ENCODE peak calls at places on chromosome X, in seven cellular contexts. One of them, this sample, is unnamed.

GRCh38 chrX:20159811-20160385 is 18.3 kb upstream of the EIF1AX start:
- DNase-seq in cardiac muscle cell: no peak
- DNase-seq in activated CD4-positive, CD25-positive, alpha-beta regulatory T cell treated with anti-CD3 and anti-CD28 coated beads, Interleukin-2, amount 50 U/mL, for 72 hours: no peak
- DNase-seq in CD4-positive, CD25-positive, alpha-beta regulatory T cell: no peak
- DNase-seq in EH: no peak
- DNase-seq in H7: no peak
- DNase-seq in fibroblast of the conjunctiva: no peak
- DNase-seq in this sample: no peak

GRCh38 chrX:1592128-1592862 is 891 bp downstream of the AKAP17A start:
- DNase-seq in activated CD4-positive, CD25-positive, alpha-beta regulatory T cell treated with anti-CD3 and anti-CD28 coated beads, Interleukin-2, amount 50 U/mL, for 72 hours: no peak
- DNase-seq in fibroblast of the conjunctiva: no peak
- DNase-seq in EH: peak; percentile 41
- DNase-seq in H7: peak; percentile 77
- DNase-seq in cardiac muscle cell: peak; percentile 34
- DNase-seq in CD4-positive, CD25-positive, alpha-beta regulatory T cell: no peak
- DNase-seq in this sample: no peak

GRCh38 chrX:110384490-110384889 is 25.8 kb downstream of the RTL9 start:
- DNase-seq in EH: peak; percentile 81
- DNase-seq in cardiac muscle cell: no peak
- DNase-seq in CD4-positive, CD25-positive, alpha-beta regulatory T cell: no peak
- DNase-seq in H7: no peak
- DNase-seq in activated CD4-positive, CD25-positive, alpha-beta regulatory T cell treated with anti-CD3 and anti-CD28 coated beads, Interleukin-2, amount 50 U/mL, for 72 hours: no peak
- DNase-seq in fibroblast of the conjunctiva: no peak
- DNase-seq in this sample: peak; percentile 27

GRCh38 chrX:2401590-2402360 is 99.0 kb downstream of the DHRSX start:
- DNase-seq in EH: peak; percentile 55
- DNase-seq in cardiac muscle cell: no peak
- DNase-seq in activated CD4-positive, CD25-positive, alpha-beta regulatory T cell treated with anti-CD3 and anti-CD28 coated beads, Interleukin-2, amount 50 U/mL, for 72 hours: no peak
- DNase-seq in CD4-positive, CD25-positive, alpha-beta regulatory T cell: no peak
- DNase-seq in H7: no peak
- DNase-seq in fibroblast of the conjunctiva: no peak
- DNase-seq in this sample: peak; percentile 56

GRCh38 chrX:7351946-7352345 is 204.0 kb upstream of the PUDP start:
- DNase-seq in fibroblast of the conjunctiva: no peak
- DNase-seq in activated CD4-positive, CD25-positive, alpha-beta regulatory T cell treated with anti-CD3 and anti-CD28 coated beads, Interleukin-2, amount 50 U/mL, for 72 hours: no peak
- DNase-seq in H7: no peak
- DNase-seq in EH: peak; percentile 56
- DNase-seq in CD4-positive, CD25-positive, alpha-beta regulatory T cell: no peak
- DNase-seq in cardiac muscle cell: no peak
- DNase-seq in this sample: peak; percentile 24

GRCh38 chrX:133983974-133984578 is 1.3 kb downstream of the GPC3 start:
- DNase-seq in fibroblast of the conjunctiva: no peak
- DNase-seq in CD4-positive, CD25-positive, alpha-beta regulatory T cell: no peak
- DNase-seq in H7: peak; percentile 46
- DNase-seq in cardiac muscle cell: peak; percentile 28
- DNase-seq in activated CD4-positive, CD25-positive, alpha-beta regulatory T cell treated with anti-CD3 and anti-CD28 coated beads, Interleukin-2, amount 50 U/mL, for 72 hours: no peak
- DNase-seq in EH: no peak
- DNase-seq in this sample: no peak

GRCh38 chrX:13689519-13690211 is 737 bp downstream of the RAB9A start:
- DNase-seq in H7: peak; percentile 34
- DNase-seq in cardiac muscle cell: peak; percentile 36
- DNase-seq in CD4-positive, CD25-positive, alpha-beta regulatory T cell: no peak
- DNase-seq in activated CD4-positive, CD25-positive, alpha-beta regulatory T cell treated with anti-CD3 and anti-CD28 coated beads, Interleukin-2, amount 50 U/mL, for 72 hours: no peak
- DNase-seq in fibroblast of the conjunctiva: no peak
- DNase-seq in EH: peak; percentile 44
- DNase-seq in this sample: peak; percentile 20

GRCh38 chrX:69284491-69284890 is 119.2 kb upstream of the PJA1 start:
- DNase-seq in CD4-positive, CD25-positive, alpha-beta regulatory T cell: no peak
- DNase-seq in fibroblast of the conjunctiva: no peak
- DNase-seq in EH: no peak
- DNase-seq in H7: no peak
- DNase-seq in cardiac muscle cell: no peak
- DNase-seq in activated CD4-positive, CD25-positive, alpha-beta regulatory T cell treated with anti-CD3 and anti-CD28 coated beads, Interleukin-2, amount 50 U/mL, for 72 hours: no peak
- DNase-seq in this sample: no peak

GRCh38 chrX:781216-782211 is 150.9 kb downstream of the SHOX start:
- DNase-seq in EH: no peak
- DNase-seq in H7: peak; percentile 57
- DNase-seq in activated CD4-positive, CD25-positive, alpha-beta regulatory T cell treated with anti-CD3 and anti-CD28 coated beads, Interleukin-2, amount 50 U/mL, for 72 hours: no peak
- DNase-seq in CD4-positive, CD25-positive, alpha-beta regulatory T cell: no peak
- DNase-seq in cardiac muscle cell: no peak
- DNase-seq in fibroblast of the conjunctiva: no peak
- DNase-seq in this sample: no peak

GRCh38 chrX:56794831-56795230 is 65.8 kb downstream of the NBDY start:
- DNase-seq in fibroblast of the conjunctiva: no peak
- DNase-seq in EH: no peak
- DNase-seq in activated CD4-positive, CD25-positive, alpha-beta regulatory T cell treated with anti-CD3 and anti-CD28 coated beads, Interleukin-2, amount 50 U/mL, for 72 hours: no peak
- DNase-seq in H7: peak; percentile 7
- DNase-seq in cardiac muscle cell: no peak
- DNase-seq in CD4-positive, CD25-positive, alpha-beta regulatory T cell: no peak
- DNase-seq in this sample: no peak

GRCh38 chrX:11558972-11559371 is 106.7 kb downstream of the ARHGAP6 start:
- DNase-seq in EH: no peak
- DNase-seq in cardiac muscle cell: no peak
- DNase-seq in H7: peak; percentile 40
- DNase-seq in activated CD4-positive, CD25-positive, alpha-beta regulatory T cell treated with anti-CD3 and anti-CD28 coated beads, Interleukin-2, amount 50 U/mL, for 72 hours: peak; percentile 35
- DNase-seq in CD4-positive, CD25-positive, alpha-beta regulatory T cell: peak; percentile 25
- DNase-seq in fibroblast of the conjunctiva: no peak
- DNase-seq in this sample: no peak

GRCh38 chrX:23773601-23774175 is 9.3 kb upstream of the SAT1 start:
- DNase-seq in cardiac muscle cell: no peak
- DNase-seq in CD4-positive, CD25-positive, alpha-beta regulatory T cell: peak; percentile 55
- DNase-seq in activated CD4-positive, CD25-positive, alpha-beta regulatory T cell treated with anti-CD3 and anti-CD28 coated beads, Interleukin-2, amount 50 U/mL, for 72 hours: no peak
- DNase-seq in fibroblast of the conjunctiva: no peak
- DNase-seq in EH: no peak
- DNase-seq in H7: no peak
- DNase-seq in this sample: no peak

GRCh38 chrX:95662200-95662599 is 1022.4 kb upstream of the DIAPH2 start:
- DNase-seq in activated CD4-positive, CD25-positive, alpha-beta regulatory T cell treated with anti-CD3 and anti-CD28 coated beads, Interleukin-2, amount 50 U/mL, for 72 hours: no peak
- DNase-seq in CD4-positive, CD25-positive, alpha-beta regulatory T cell: no peak
- DNase-seq in cardiac muscle cell: no peak
- DNase-seq in H7: no peak
- DNase-seq in EH: no peak
- DNase-seq in fibroblast of the conjunctiva: no peak
- DNase-seq in this sample: no peak

GRCh38 chrX:7218321-7219152 is 70.6 kb upstream of the PUDP start:
- DNase-seq in CD4-positive, CD25-positive, alpha-beta regulatory T cell: no peak
- DNase-seq in EH: no peak
- DNase-seq in fibroblast of the conjunctiva: no peak
- DNase-seq in cardiac muscle cell: no peak
- DNase-seq in activated CD4-positive, CD25-positive, alpha-beta regulatory T cell treated with anti-CD3 and anti-CD28 coated beads, Interleukin-2, amount 50 U/mL, for 72 hours: no peak
- DNase-seq in H7: no peak
- DNase-seq in this sample: no peak

GRCh38 chrX:118729043-118729652 is 1.7 kb downstream of the IL13RA1 start:
- DNase-seq in H7: no peak
- DNase-seq in EH: no peak
- DNase-seq in activated CD4-positive, CD25-positive, alpha-beta regulatory T cell treated with anti-CD3 and anti-CD28 coated beads, Interleukin-2, amount 50 U/mL, for 72 hours: no peak
- DNase-seq in cardiac muscle cell: no peak
- DNase-seq in CD4-positive, CD25-positive, alpha-beta regulatory T cell: no peak
- DNase-seq in fibroblast of the conjunctiva: no peak
- DNase-seq in this sample: no peak

GRCh38 chrX:78839711-78840110 is 92.2 kb downstream of the LPAR4 start:
- DNase-seq in EH: no peak
- DNase-seq in fibroblast of the conjunctiva: no peak
- DNase-seq in cardiac muscle cell: no peak
- DNase-seq in activated CD4-positive, CD25-positive, alpha-beta regulatory T cell treated with anti-CD3 and anti-CD28 coated beads, Interleukin-2, amount 50 U/mL, for 72 hours: no peak
- DNase-seq in H7: no peak
- DNase-seq in CD4-positive, CD25-positive, alpha-beta regulatory T cell: no peak
- DNase-seq in this sample: no peak

GRCh38 chrX:44032479-44032878 is 59.3 kb upstream of the NDP start:
- DNase-seq in CD4-positive, CD25-positive, alpha-beta regulatory T cell: no peak
- DNase-seq in H7: no peak
- DNase-seq in cardiac muscle cell: no peak
- DNase-seq in fibroblast of the conjunctiva: no peak
- DNase-seq in EH: no peak
- DNase-seq in activated CD4-positive, CD25-positive, alpha-beta regulatory T cell treated with anti-CD3 and anti-CD28 coated beads, Interleukin-2, amount 50 U/mL, for 72 hours: no peak
- DNase-seq in this sample: peak; percentile 1

GRCh38 chrX:136781180-136781797 is 557 bp upstream of the ARHGEF6 start:
- DNase-seq in activated CD4-positive, CD25-positive, alpha-beta regulatory T cell treated with anti-CD3 and anti-CD28 coated beads, Interleukin-2, amount 50 U/mL, for 72 hours: no peak
- DNase-seq in fibroblast of the conjunctiva: no peak
- DNase-seq in H7: no peak
- DNase-seq in CD4-positive, CD25-positive, alpha-beta regulatory T cell: no peak
- DNase-seq in cardiac muscle cell: no peak
- DNase-seq in EH: peak; percentile 43
- DNase-seq in this sample: peak; percentile 59

GRCh38 chrX:115018040-115018647 is 728 bp upstream of the IL13RA2 start:
- DNase-seq in cardiac muscle cell: peak; percentile 26
- DNase-seq in activated CD4-positive, CD25-positive, alpha-beta regulatory T cell treated with anti-CD3 and anti-CD28 coated beads, Interleukin-2, amount 50 U/mL, for 72 hours: no peak
- DNase-seq in EH: no peak
- DNase-seq in CD4-positive, CD25-positive, alpha-beta regulatory T cell: no peak
- DNase-seq in H7: no peak
- DNase-seq in fibroblast of the conjunctiva: no peak
- DNase-seq in this sample: no peak

GRCh38 chrX:133838761-133839676 is 146.4 kb downstream of the GPC3 start:
- DNase-seq in H7: peak; percentile 72
- DNase-seq in cardiac muscle cell: peak; percentile 76
- DNase-seq in CD4-positive, CD25-positive, alpha-beta regulatory T cell: peak; percentile 1
- DNase-seq in EH: peak; percentile 28
- DNase-seq in activated CD4-positive, CD25-positive, alpha-beta regulatory T cell treated with anti-CD3 and anti-CD28 coated beads, Interleukin-2, amount 50 U/mL, for 72 hours: no peak
- DNase-seq in fibroblast of the conjunctiva: peak; percentile 13
- DNase-seq in this sample: peak; percentile 1

GRCh38 chrX:65745992-65746391 is 78.5 kb downstream of the MSN start:
- DNase-seq in H7: no peak
- DNase-seq in CD4-positive, CD25-positive, alpha-beta regulatory T cell: no peak
- DNase-seq in cardiac muscle cell: no peak
- DNase-seq in fibroblast of the conjunctiva: no peak
- DNase-seq in EH: no peak
- DNase-seq in activated CD4-positive, CD25-positive, alpha-beta regulatory T cell treated with anti-CD3 and anti-CD28 coated beads, Interleukin-2, amount 50 U/mL, for 72 hours: no peak
- DNase-seq in this sample: no peak

This sample was measured in fibroblast of gingiva.